ENCODE peak calls at places on chromosomes 11 and 22, in four cellular contexts. A, Q, U and P are unnamed samples. For H3K4me1 and H3K9me3, the result is how much of the 10 kb centered on the place peaks cover.

GRCh38 chr22:36493690-36494110 is 12.3 kb upstream of the TXN2 start:
- DNase-seq in A (no peak), Q (peak), U (no peak), P (no peak)

GRCh38 chr11:118892515-118892914 is 8.8 kb downstream of the CXCR5 start:
- DNase-seq in Q (peak), A (no peak), U (no peak), P (no peak)

GRCh38 chr11:17538054-17538453 is 6.2 kb downstream of the USH1C start:
- DNase-seq in Q (no peak), U (no peak), A (no peak), P (no peak)

GRCh38 chr22:49765091-49765771 is 62.4 kb downstream of the BRD1 start:
- DNase-seq in A (no peak), Q (no peak), U (no peak), P (peak)

GRCh38 chr22:27222178-27222577 is 564.8 kb downstream of the MIAT start:
- DNase-seq in U (no peak), A (no peak), Q (no peak), P (no peak)

GRCh38 chr11:115132829-115133228 is 371.4 kb downstream of the CADM1 start:
- DNase-seq in Q (peak), A (no peak), U (no peak), P (no peak)

GRCh38 chr22:23204125-23204488 is 23.8 kb downstream of the BCR start:
- DNase-seq in Q (no peak), A (no peak), U (no peak), P (no peak)

GRCh38 chr11:3092603-3093141 is 35.4 kb upstream of the CARS1 start:
- DNase-seq in Q (no peak), U (no peak), A (peak), P (no peak)

GRCh38 chr22:38220163-38220562 is 18.4 kb downstream of the MAFF start:
- DNase-seq in A (no peak), Q (no peak), U (no peak), P (no peak)

GRCh38 chr11:68314203-68314885 is 2.0 kb downstream of the LRP5 start:
- DNase-seq in A (no peak), U (peak), Q (no peak), P (no peak)

GRCh38 chr11:123443851-123444623 is 14.0 kb downstream of the GRAMD1B start:
- DNase-seq in A (no peak), Q (no peak), U (no peak), P (no peak)

GRCh38 chr11:125463590-125464265 is 32.3 kb downstream of the FEZ1 start:
- DNase-seq in A (no peak), U (peak), Q (no peak), P (no peak)

GRCh38 chr22:26476705-26477340 is 6.8 kb downstream of the HPS4 start:
- DNase-seq in U (no peak), Q (no peak), A (no peak), P (no peak)

GRCh38 chr11:85937838-85938237 is 82.7 kb downstream of the CCDC83 start:
- DNase-seq in A (no peak), U (no peak), Q (no peak), P (no peak)

GRCh38 chr11:11979487-11980117 is 28.8 kb downstream of the DKK3 start:
- DNase-seq in A (no peak), U (peak), Q (no peak), P (no peak)

GRCh38 chr11:67054851-67055523 is 1.7 kb upstream of the RHOD start:
- DNase-seq in A (no peak), Q (peak), U (peak), P (peak)

GRCh38 chr11:119356349-119357031 is 10.0 kb upstream of the MFRP start:
- DNase-seq in U (peak), Q (peak), A (peak), P (peak)

GRCh38 chr11:125261471-125262087 is 97.0 kb downstream of the PKNOX2 start:
- DNase-seq in Q (no peak), U (peak), A (no peak), P (no peak)

GRCh38 chr11:44974402-44975000 is 23.8 kb upstream of the TP53I11 start:
- DNase-seq in A (no peak), U (no peak), Q (no peak), P (no peak)

GRCh38 chr11:35531246-35531645 is 5.8 kb upstream of the PAMR1 start:
- DNase-seq in Q (no peak), U (no peak), A (no peak), P (no peak)

GRCh38 chr11:11949482-11949881 is 58.9 kb downstream of the DKK3 start:
- DNase-seq in A (no peak), Q (no peak), U (no peak), P (no peak)

GRCh38 chr11:10295056-10295901 is 1.3 kb upstream of the SBF2 start:
- DNase-seq in U (no peak), A (no peak), Q (no peak), P (no peak)

GRCh38 chr11:79439430-79439892 is 1.4 kb downstream of the TENM4 start:
- DNase-seq in U (peak), Q (no peak), A (no peak), P (no peak)

GRCh38 chr11:92087916-92088537 is 136.6 kb upstream of the FAT3 start:
- DNase-seq in U (no peak), A (no peak), Q (no peak), P (no peak)

GRCh38 chr22:17436981-17437410 is 67.7 kb downstream of the CECR2 start:
- DNase-seq in U (no peak), A (no peak), Q (no peak), P (no peak)

GRCh38 chr11:118530180-118530682 is 761 bp upstream of the TMEM25 start:
- DNase-seq in A (no peak), U (peak), Q (peak), P (no peak)

GRCh38 chr11:112523477-112523876 is 262.8 kb upstream of the PLET1 start:
- DNase-seq in U (no peak), Q (peak), A (no peak), P (no peak)

GRCh38 chr11:112265659-112266409 is 5.2 kb upstream of the PLET1 start:
- DNase-seq in Q (no peak), A (no peak), U (no peak), P (no peak)

GRCh38 chr11:126793596-126793995 is 207.0 kb downstream of the KIRREL3 start:
- DNase-seq in Q (no peak), A (no peak), U (no peak), P (no peak)

GRCh38 chr11:77322926-77323590 is 21.6 kb upstream of the GDPD4 start:
- DNase-seq in A (no peak), U (no peak), Q (no peak), P (no peak)

GRCh38 chr22:37023743-37024338 is 4.3 kb downstream of the MPST start:
- DNase-seq in A (no peak), Q (peak), U (no peak), P (peak)

GRCh38 chr11:61507962-61508824 is at the start of gene LRRC10B:
- DNase-seq in A (no peak), Q (peak), U (no peak), P (no peak)

GRCh38 chr22:33467718-33468117 is 409.5 kb upstream of the SYN3 start:
- DNase-seq in U (no peak), A (no peak), Q (no peak), P (no peak)

GRCh38 chr11:772429-773390 is 4.6 kb downstream of the GATD1 start:
- DNase-seq in U (no peak), A (peak), Q (no peak), P (peak)

GRCh38 chr11:113587318-113587739 is 112.1 kb upstream of the DRD2 start:
- DNase-seq in U (no peak), Q (no peak), A (no peak), P (no peak)

GRCh38 chr11:21511835-21512440 is 680.9 kb upstream of the ANO5 start:
- DNase-seq in U (no peak), Q (peak), A (peak), P (peak)

GRCh38 chr11:73314121-73314948 is 6.3 kb downstream of the ARHGEF17 start:
- DNase-seq in Q (no peak), A (no peak), U (peak), P (no peak)
- H3K4me1 ChIP-seq in Q (under half), A (under half), U (under half), P (under half)

GRCh38 chr11:134517115-134517514 is 105.1 kb upstream of the B3GAT1 start:
- DNase-seq in Q (no peak), A (no peak), U (no peak), P (no peak)
- H3K9me3 ChIP-seq in Q (under half), A (under half), U (under half), P (under half)

DNA sequence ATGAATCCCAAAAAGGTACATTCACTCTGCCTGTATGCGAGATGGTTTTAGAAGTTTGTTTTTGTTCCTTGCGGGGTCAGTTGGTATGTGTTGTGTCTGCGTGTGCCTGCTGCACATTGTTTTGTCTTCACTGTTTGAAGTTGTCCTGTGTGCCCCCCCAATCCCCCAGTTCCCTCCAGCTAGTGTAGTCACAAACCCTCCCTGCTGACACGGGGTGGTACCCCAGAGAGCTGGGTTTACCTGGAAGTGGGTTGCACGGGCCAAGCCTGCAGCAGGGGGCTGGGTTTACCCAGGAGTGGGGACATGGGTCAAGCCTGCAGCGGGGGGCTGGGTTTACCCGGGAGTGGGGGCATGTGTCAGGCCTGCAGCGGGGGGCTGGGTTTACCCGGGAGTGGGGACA is 22.2 kb downstream of the CTTN start:
- DNase-seq in A (no peak), Q (no peak), U (no peak), P (no peak)
- H3K4me1 ChIP-seq in A (under half), Q (under half), U (under half), P (under half)

GRCh38 chr22:30985561-30986208 is 16.6 kb downstream of the TUG1 start:
- DNase-seq in A (no peak), Q (no peak), U (no peak), P (no peak)

GRCh38 chr22:30978304-30978962 is 9.4 kb downstream of the TUG1 start:
- DNase-seq in A (no peak), U (no peak), Q (no peak), P (no peak)

GRCh38 chr22:30979932-30980331 is 10.9 kb downstream of the TUG1 start:
- DNase-seq in Q (no peak), U (no peak), A (no peak), P (no peak)

GRCh38 chr22:30984317-30984716 is 15.3 kb downstream of the TUG1 start:
- DNase-seq in Q (no peak), A (no peak), U (no peak), P (no peak)

GRCh38 chr22:30982501-30982900 is 13.4 kb downstream of the TUG1 start:
- DNase-seq in U (no peak), Q (no peak), A (no peak), P (no peak)
- H3K9me3 ChIP-seq in U (under half), Q (under half), A (half or more), P (under half)

GRCh38 chr22:28904211-28904808 is 20.9 kb downstream of the ZNRF3 start:
- DNase-seq in Q (no peak), A (no peak), U (peak), P (no peak)
- H3K4me1 ChIP-seq in Q (under half), A (half or more), U (under half), P (under half)

GRCh38 chr22:47457509-47458300 is 695.3 kb downstream of the TBC1D22A start:
- DNase-seq in A (no peak), Q (no peak), U (no peak), P (no peak)

GRCh38 chr22:47457021-47457420 is 694.6 kb downstream of the TBC1D22A start:
- DNase-seq in U (no peak), A (no peak), Q (no peak), P (no peak)

GRCh38 chr22:47458348-47458747 is 695.9 kb downstream of the TBC1D22A start:
- DNase-seq in U (no peak), Q (no peak), A (no peak), P (no peak)

GRCh38 chr22:47453049-47453448 is 690.6 kb downstream of the TBC1D22A start:
- DNase-seq in Q (no peak), U (no peak), A (no peak), P (no peak)

GRCh38 chr22:47456031-47456430 is 693.6 kb downstream of the TBC1D22A start:
- DNase-seq in Q (no peak), A (no peak), U (no peak), P (no peak)
- H3K9me3 ChIP-seq in Q (under half), A (under half), U (under half), P (under half)

DNA sequence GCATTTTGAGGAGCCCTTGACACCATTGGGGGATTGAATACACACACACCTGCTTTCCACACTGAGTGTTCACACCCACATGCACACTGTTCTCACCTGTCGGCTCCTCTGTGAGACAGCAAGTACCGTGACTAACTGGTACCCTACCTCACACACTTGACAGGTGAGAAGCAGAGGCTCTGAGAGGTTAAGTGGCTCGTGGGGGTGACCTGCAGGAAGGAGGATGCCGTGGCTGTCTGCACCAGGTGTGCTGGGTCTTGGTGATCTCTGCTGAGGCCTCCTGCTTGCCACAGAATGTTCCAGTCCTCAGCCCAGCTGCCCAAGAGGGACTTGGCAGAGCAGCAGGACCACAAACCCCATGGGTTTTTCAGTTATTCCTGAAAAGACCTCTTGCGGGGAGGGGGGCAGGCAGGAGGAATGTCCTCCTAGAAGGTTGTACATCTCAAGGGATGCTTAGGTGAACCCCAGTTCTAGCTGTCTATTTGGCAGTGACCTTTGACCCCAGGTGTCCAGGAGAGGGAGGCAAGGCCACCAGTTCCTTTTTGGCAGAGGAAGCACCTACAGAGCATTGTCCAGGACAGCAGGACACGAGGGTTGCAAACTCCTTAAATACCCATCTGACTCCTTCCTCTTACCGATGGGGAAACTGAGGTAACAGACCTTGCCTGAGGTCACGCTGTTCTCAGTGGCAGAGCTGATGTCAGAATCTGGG is 66.0 kb downstream of the SHISAL1 start:
- DNase-seq in A (no peak), U (no peak), Q (no peak), P (no peak)
- H3K4me1 ChIP-seq in A (under half), U (under half), Q (under half), P (under half)

GRCh38 chr22:47423861-47424820 is 661.7 kb downstream of the TBC1D22A start:
- DNase-seq in A (no peak), Q (no peak), U (no peak), P (no peak)

GRCh38 chr22:47420211-47420610 is 657.8 kb downstream of the TBC1D22A start:
- DNase-seq in A (no peak), Q (no peak), U (no peak), P (no peak)

GRCh38 chr22:47423266-47423665 is 660.8 kb downstream of the TBC1D22A start:
- DNase-seq in U (no peak), Q (no peak), A (no peak), P (no peak)

GRCh38 chr22:47421846-47422245 is 659.4 kb downstream of the TBC1D22A start:
- DNase-seq in A (no peak), Q (no peak), U (no peak), P (no peak)

GRCh38 chr22:47422736-47423135 is 660.3 kb downstream of the TBC1D22A start:
- DNase-seq in U (no peak), Q (no peak), A (no peak), P (no peak)
- H3K9me3 ChIP-seq in U (under half), Q (under half), A (under half), P (under half)